ENCODE peak calls at places on chromosomes 2 and 18, in six cellular contexts. Q is dorsolateral prefrontal cortex; O is lower lobe of right lung; L is CD4-positive, CD25-positive, alpha-beta regulatory T cell; G is fibroblast of mammary gland; J is GM12865. Y is an unnamed sample.
A peak's percentile ranks its signal among the peaks of the same experiment; 100 is the strongest.

GRCh38 chr2:165529130-165529529 is 59.6 kb downstream of the CSRNP3 start:
- DNase-seq in J (peak; percentile 10), O (no peak), G (peak; percentile 51), Q (no peak), L (no peak), Y (no peak)

GRCh38 chr2:64338910-64339500 is 115.0 kb upstream of the LGALSL start:
- DNase-seq in L (no peak), Q (no peak), J (peak; percentile 52), G (peak; percentile 57), O (no peak), Y (peak; percentile 49)

GRCh38 chr2:11540148-11540995 is 6.5 kb downstream of the GREB1 start:
- DNase-seq in G (no peak), Q (no peak), L (no peak), O (no peak), J (no peak), Y (no peak)

GRCh38 chr2:226798422-226799210 is 1.0 kb downstream of the IRS1 start:
- DNase-seq in J (peak; percentile 72), Q (peak; percentile 70), L (peak; percentile 23), G (peak; percentile 57), O (peak; percentile 62), Y (no peak)

GRCh38 chr2:204507636-204508035 is 37.6 kb upstream of the PARD3B start:
- DNase-seq in J (no peak), Q (no peak), O (no peak), G (no peak), L (no peak), Y (no peak)

GRCh38 chr18:29351171-29351570 is 1174.2 kb upstream of the CDH2 start:
- DNase-seq in L (no peak), G (no peak), J (no peak), Q (no peak), O (no peak), Y (no peak)

GRCh38 chr2:196566969-196567666 is 72.4 kb upstream of the CCDC150 start:
- DNase-seq in L (no peak), Q (no peak), O (no peak), J (no peak), G (peak; percentile 19), Y (no peak)

GRCh38 chr2:215881582-215881981 is 131.8 kb downstream of the MREG start:
- DNase-seq in J (no peak), L (no peak), Q (no peak), O (no peak), G (peak; percentile 50), Y (no peak)

GRCh38 chr2:107285621-107286303 is 399.8 kb upstream of the ST6GAL2 start:
- DNase-seq in J (no peak), L (no peak), G (no peak), O (no peak), Q (no peak), Y (no peak)

GRCh38 chr2:36858551-36859365 is 107.6 kb downstream of the STRN start:
- DNase-seq in J (peak; percentile 24), O (no peak), G (no peak), Q (no peak), L (no peak), Y (no peak)

GRCh38 chr2:37877457-37878315 is 47.4 kb upstream of the RMDN2 start:
- DNase-seq in G (peak; percentile 71), Q (no peak), J (peak; percentile 64), O (no peak), L (no peak), Y (no peak)

GRCh38 chr2:92072461-92073035 is 2798.7 kb upstream of the TEKT4 start:
- DNase-seq in L (no peak), J (no peak), G (no peak), Q (peak; percentile 21), O (peak; percentile 19), Y (no peak)

GRCh38 chr2:102139851-102140250 is 2.7 kb upstream of the IL1R1 start:
- DNase-seq in Q (no peak), G (no peak), O (no peak), J (no peak), L (no peak), Y (no peak)

GRCh38 chr2:142130111-142131015 is 453 bp downstream of the LRP1B start:
- DNase-seq in J (peak; percentile 11), G (peak; percentile 51), Q (peak; percentile 66), O (peak; percentile 75), L (no peak), Y (no peak)

GRCh38 chr2:26456701-26457224 is 21.2 kb downstream of the OTOF start:
- DNase-seq in G (no peak), Q (no peak), L (no peak), O (peak; percentile 40), J (peak; percentile 11), Y (no peak)

GRCh38 chr2:242054406-242054805 is 184.9 kb downstream of the RTP5 start:
- DNase-seq in L (no peak), J (no peak), O (no peak), G (no peak), Q (no peak), Y (no peak)

GRCh38 chr2:23460228-23460627 is 75.2 kb downstream of the KLHL29 start:
- DNase-seq in G (peak; percentile 58), O (no peak), J (peak; percentile 44), L (no peak), Q (no peak), Y (no peak)

GRCh38 chr2:189016311-189016830 is 42.2 kb downstream of the COL3A1 start:
- DNase-seq in Q (no peak), J (no peak), O (no peak), G (no peak), L (no peak), Y (no peak)

DNA sequence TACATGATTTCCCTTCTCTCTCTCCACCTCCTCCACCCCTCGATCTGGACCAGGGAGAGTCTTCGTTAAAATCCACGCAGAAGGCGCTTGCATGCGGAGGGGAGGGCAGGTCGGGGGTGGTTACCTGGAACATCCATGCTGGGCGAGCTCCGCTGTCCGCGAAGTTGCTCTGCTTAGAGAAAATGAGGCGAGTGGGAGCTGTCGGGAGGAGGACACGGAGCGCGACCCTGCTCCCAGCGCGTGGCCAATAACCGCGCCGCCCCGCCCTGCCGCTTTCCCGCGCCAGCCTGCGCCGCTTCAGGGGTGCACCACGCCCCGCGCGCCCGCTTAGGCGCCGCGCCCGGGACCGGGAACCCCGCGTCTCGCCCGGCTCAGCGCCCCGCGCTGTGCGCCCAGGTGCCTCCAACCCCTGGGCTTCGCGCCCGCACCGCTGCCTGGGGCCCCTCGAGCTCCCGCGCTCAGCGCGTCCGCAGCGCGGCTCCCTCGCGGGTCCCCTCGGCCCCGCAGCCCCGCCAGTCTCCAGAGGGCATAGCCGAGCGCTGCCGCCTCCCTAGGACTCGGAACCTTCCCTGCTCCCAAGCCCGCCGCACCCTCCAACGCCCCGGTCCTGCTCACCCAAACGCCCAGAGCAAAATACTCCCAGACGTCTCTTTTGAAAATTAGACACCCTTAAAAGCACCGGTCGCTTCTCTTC is 633 bp downstream of the CBLN2 start:
- DNase-seq in L (no peak), J (no peak), G (no peak), Q (no peak), O (no peak), Y (no peak)
- H3K4me3 ChIP-seq in L (no peak overlapping the region), J (no peak overlapping the region), G (no peak overlapping the region), Q (peak overlapping the region; percentile 71), O (peak overlapping the region; percentile 3), Y (no peak overlapping the region)

GRCh38 chr2:74373985-74374384 is 6.1 kb downstream of the DCTN1 start:
- DNase-seq in O (no peak), J (no peak), G (no peak), Q (no peak), L (no peak), Y (no peak)

GRCh38 chr2:74375838-74376237 is 4.3 kb downstream of the DCTN1 start:
- DNase-seq in G (no peak), Q (no peak), L (no peak), J (no peak), O (no peak), Y (no peak)

GRCh38 chr2:74373189-74373588 is 6.9 kb downstream of the DCTN1 start:
- DNase-seq in Q (no peak), J (no peak), L (no peak), O (peak; percentile 75), G (peak; percentile 66), Y (no peak)

GRCh38 chr2:74372674-74373073 is 7.4 kb downstream of the DCTN1 start:
- DNase-seq in J (no peak), Q (no peak), L (no peak), G (no peak), O (no peak), Y (no peak)

DNA sequence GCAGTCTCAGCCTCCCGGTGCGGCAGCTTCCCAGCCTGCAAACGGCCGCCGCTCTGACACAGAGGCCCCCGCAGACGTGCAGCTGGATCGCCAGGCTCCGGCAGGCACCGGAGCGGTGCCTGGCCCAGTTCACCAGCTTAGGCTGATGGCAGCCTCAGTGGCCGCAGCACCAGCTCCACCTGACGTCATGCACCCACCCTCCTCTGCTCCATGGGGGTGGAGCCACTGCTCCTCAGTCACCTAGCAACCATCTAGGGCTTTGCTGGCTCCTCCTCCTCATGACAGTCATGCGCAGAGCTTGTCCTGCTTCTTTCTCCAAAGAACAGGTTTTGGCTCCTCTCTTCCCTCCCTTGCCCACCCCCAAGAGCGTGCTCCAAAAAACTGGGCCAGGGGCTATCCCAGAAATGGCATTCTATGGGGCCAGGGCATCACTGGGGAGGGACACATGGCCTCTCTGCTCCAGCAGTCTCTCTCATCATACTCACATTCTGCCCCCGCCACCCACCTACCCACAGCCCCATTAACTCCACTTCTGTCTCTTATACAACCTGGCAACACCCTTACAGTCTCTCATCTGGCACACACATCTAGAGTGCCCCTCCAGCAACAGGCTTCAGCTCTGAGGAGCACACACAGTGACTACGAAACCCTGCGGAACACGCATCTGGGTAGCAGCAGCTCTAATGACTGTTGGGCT is 5.5 kb downstream of the DCTN1 start:
- DNase-seq in G (peak; percentile 81), J (no peak), L (no peak), O (peak; percentile 65), Q (peak; percentile 97), Y (no peak)
- H3K4me3 ChIP-seq in G (peak overlapping the region; percentile 29), J (no peak overlapping the region), L (no peak overlapping the region), O (peak overlapping the region; percentile 27), Q (peak overlapping the region; percentile 84), Y (no peak overlapping the region)

GRCh38 chr18:13219012-13219396 is 444 bp downstream of the LDLRAD4 start:
- DNase-seq in L (no peak), G (no peak), O (no peak), Q (no peak), J (no peak), Y (no peak)

GRCh38 chr18:13218376-13219011 is at the start of gene LDLRAD4:
- DNase-seq in G (no peak), Q (no peak), O (no peak), J (no peak), L (peak; percentile 20), Y (no peak)

GRCh38 chr18:13216732-13217465 is 1.7 kb upstream of the LDLRAD4 start:
- DNase-seq in J (peak; percentile 14), L (peak; percentile 38), G (no peak), Q (no peak), O (no peak), Y (no peak)

GRCh38 chr18:13217466-13217961 is 1.0 kb upstream of the LDLRAD4 start:
- DNase-seq in L (peak; percentile 55), O (peak; percentile 70), Q (no peak), J (peak; percentile 36), G (peak; percentile 7), Y (no peak)

GRCh38 chr18:13217971-13218375 is 587 bp upstream of the LDLRAD4 start:
- DNase-seq in J (no peak), Q (no peak), O (no peak), L (no peak), G (no peak), Y (no peak)
- H3K4me3 ChIP-seq in J (peak overlapping the region; percentile 35), Q (peak overlapping the region; percentile 82), O (peak overlapping the region; percentile 74), L (no peak overlapping the region), G (no peak overlapping the region), Y (peak overlapping the region; percentile 81)

DNA sequence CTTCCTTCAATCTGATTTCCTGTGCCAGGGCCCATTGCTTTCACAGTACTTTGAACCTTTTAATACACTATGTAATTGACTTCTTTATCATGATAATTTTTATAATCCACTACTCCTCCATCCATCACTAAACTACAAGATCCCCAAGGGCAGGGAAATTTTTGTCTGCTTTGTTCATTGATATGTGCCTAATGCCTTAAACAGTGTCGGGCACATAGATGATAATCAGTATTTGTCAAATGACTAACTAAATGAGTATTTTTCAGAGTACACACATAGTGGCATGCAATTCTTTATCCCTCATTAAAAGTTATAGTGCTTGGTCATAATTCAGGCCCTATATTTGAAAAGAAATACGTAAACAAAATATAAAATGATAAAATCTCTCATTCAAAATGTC is 5.3 kb upstream of the STAMBP start:
- DNase-seq in L (no peak), Q (no peak), G (no peak), J (no peak), O (no peak), Y (no peak)
- H3K4me3 ChIP-seq in L (no peak overlapping the region), Q (no peak overlapping the region), G (no peak overlapping the region), J (no peak overlapping the region), O (no peak overlapping the region), Y (no peak overlapping the region)